ENCODE peak calls at places on chromosomes 3 and 15, in eight cellular contexts. S is chondrocyte, A is mucosa of descending colon, K is HFF-Myc, Y is AG09309, Z is activated B cell treated with CpG ODN at 0.5 μM for 24 hours, J is body of pancreas, Q is GM10248. N is an unnamed sample.

GRCh38 chr3:4976109-4976508 is 3.1 kb upstream of the BHLHE40 start:
- DNase-seq in S (no peak), A (peak), K (no peak), Y (no peak), Z (no peak), J (peak), Q (no peak), N (no peak)

GRCh38 chr15:49101536-49101935 is 53.9 kb downstream of the COPS2 start:
- DNase-seq in S (no peak), A (no peak), K (no peak), Y (no peak), Z (no peak), J (no peak), Q (no peak), N (no peak)

GRCh38 chr15:48202068-48202467 is 4.0 kb upstream of the SLC12A1 start:
- DNase-seq in S (no peak), A (no peak), K (no peak), Y (no peak), Z (no peak), J (no peak), Q (no peak), N (no peak)

GRCh38 chr3:25294406-25294805 is 133.7 kb upstream of the RARB start:
- DNase-seq in S (no peak), A (no peak), K (no peak), Y (no peak), Z (no peak), J (no peak), Q (no peak), N (no peak)

GRCh38 chr3:186511245-186511644 is 32.9 kb downstream of the CRYGS start:
- DNase-seq in S (no peak), A (no peak), K (no peak), Y (no peak), Z (no peak), J (no peak), Q (peak), N (no peak)

GRCh38 chr3:71328917-71329316 is 254.6 kb downstream of the FOXP1 start:
- DNase-seq in S (no peak), A (no peak), K (no peak), Y (no peak), Z (no peak), J (no peak), Q (no peak), N (no peak)

GRCh38 chr15:37682304-37682703 is 252.1 kb upstream of the TMCO5A start:
- DNase-seq in S (no peak), A (no peak), K (no peak), Y (no peak), Z (no peak), J (no peak), Q (no peak), N (no peak)

GRCh38 chr3:11238057-11238456 is 34.1 kb upstream of the ATG7 start:
- DNase-seq in S (no peak), A (no peak), K (peak), Y (peak), Z (no peak), J (no peak), Q (no peak), N (peak)

GRCh38 chr15:73691398-73691797 is 7.2 kb downstream of the CD276 start:
- DNase-seq in S (no peak), A (peak), K (no peak), Y (no peak), Z (no peak), J (peak), Q (no peak), N (no peak)

GRCh38 chr15:27867861-27868260 is 231.3 kb downstream of the OCA2 start:
- DNase-seq in S (no peak), A (no peak), K (no peak), Y (no peak), Z (no peak), J (no peak), Q (no peak), N (no peak)

GRCh38 chr3:189458536-189458935 is 172.7 kb upstream of the TP63 start:
- DNase-seq in S (no peak), A (no peak), K (no peak), Y (no peak), Z (no peak), J (peak), Q (no peak), N (no peak)

GRCh38 chr3:119598410-119599098 is 869 bp downstream of the PLA1A start:
- DNase-seq in S (no peak), A (no peak), K (no peak), Y (no peak), Z (no peak), J (no peak), Q (peak), N (no peak)

GRCh38 chr3:30719536-30719935 is 113.1 kb downstream of the TGFBR2 start:
- DNase-seq in S (no peak), A (no peak), K (no peak), Y (no peak), Z (no peak), J (no peak), Q (no peak), N (no peak)

DNA sequence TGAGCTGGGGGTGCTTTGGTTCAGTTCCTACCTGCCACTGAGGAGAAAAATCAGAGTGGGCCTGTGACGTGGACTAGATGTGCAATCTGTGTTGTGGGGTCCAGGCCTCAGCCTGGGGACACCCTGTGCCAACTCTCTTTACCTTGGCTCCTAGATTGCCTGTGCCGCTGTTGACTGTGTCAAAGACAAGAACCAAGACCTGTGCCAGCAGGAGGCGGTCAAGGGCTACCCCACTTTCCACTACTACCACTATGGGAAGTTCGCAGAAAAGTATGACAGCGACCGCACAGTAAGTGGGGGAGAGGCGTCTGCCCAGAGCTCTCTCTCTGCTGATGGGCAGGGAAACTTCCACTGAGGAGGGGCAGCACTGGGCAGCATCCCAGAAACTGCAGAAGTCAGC is 40.6 kb upstream of the SEC22A start:
- DNase-seq in S (no peak), A (no peak), K (no peak), Y (no peak), Z (no peak), J (no peak), Q (no peak), N (no peak)
- TF ChIP-seq CTCF in S (peak), A (no peak), K (peak), Y (no peak), Z (no peak), J (no peak), Q (no peak), N (no peak)

GRCh38 chr3:132180337-132180791 is 136.8 kb upstream of the ACP3 start:
- DNase-seq in S (no peak), A (peak), K (no peak), Y (peak), Z (no peak), J (no peak), Q (peak), N (peak)
- TF ChIP-seq CTCF in S (peak), A (no peak), K (peak), Y (peak), Z (no peak), J (peak), Q (peak), N (peak)

GRCh38 chr3:127822166-127822835 is at the start of gene MGLL:
- DNase-seq in S (no peak), A (peak), K (no peak), Y (no peak), Z (peak), J (peak), Q (no peak), N (no peak)
- TF ChIP-seq CTCF in S (peak), A (no peak), K (no peak), Y (no peak), Z (no peak), J (no peak), Q (no peak), N (no peak)

GRCh38 chr3:58135712-58136543 is 74.8 kb downstream of the DNASE1L3 start:
- DNase-seq in S (no peak), A (no peak), K (no peak), Y (no peak), Z (no peak), J (peak), Q (no peak), N (no peak)
- TF ChIP-seq CTCF in S (peak), A (no peak), K (no peak), Y (peak), Z (no peak), J (peak), Q (peak), N (no peak)

GRCh38 chr3:147417896-147418295 is 8.7 kb downstream of the ZIC1 start:
- DNase-seq in S (no peak), A (no peak), K (no peak), Y (no peak), Z (no peak), J (no peak), Q (no peak), N (no peak)

GRCh38 chr3:147414369-147415135 is 5.4 kb downstream of the ZIC1 start:
- DNase-seq in S (no peak), A (no peak), K (no peak), Y (no peak), Z (no peak), J (no peak), Q (no peak), N (no peak)

GRCh38 chr3:147413712-147414325 is 4.7 kb downstream of the ZIC1 start:
- DNase-seq in S (no peak), A (no peak), K (no peak), Y (no peak), Z (no peak), J (no peak), Q (no peak), N (no peak)

GRCh38 chr3:147415337-147415736 is 6.2 kb downstream of the ZIC1 start:
- DNase-seq in S (no peak), A (no peak), K (no peak), Y (no peak), Z (no peak), J (no peak), Q (no peak), N (no peak)

DNA sequence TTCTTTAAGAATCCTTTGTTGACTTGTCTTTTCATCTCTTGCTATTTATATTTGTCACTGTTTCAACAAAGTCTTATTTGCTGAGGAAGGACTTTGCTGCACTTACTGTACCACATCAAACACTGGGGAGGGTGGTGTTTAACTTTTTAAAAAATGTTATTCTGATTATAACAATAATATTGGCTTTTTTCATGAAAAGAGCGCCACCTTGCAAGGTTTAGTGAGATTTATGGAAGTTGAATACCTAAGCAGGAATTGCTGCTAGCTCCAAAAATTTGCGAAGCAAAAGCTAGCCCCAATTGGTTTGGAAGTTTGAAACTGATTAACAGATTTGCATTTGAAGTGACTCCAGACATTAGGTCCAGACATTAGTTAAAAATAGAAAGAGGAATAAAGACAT is 6.7 kb downstream of the ZIC1 start:
- DNase-seq in S (no peak), A (no peak), K (no peak), Y (no peak), Z (no peak), J (no peak), Q (no peak), N (no peak)
- TF ChIP-seq CTCF in S (peak), A (no peak), K (no peak), Y (peak), Z (no peak), J (no peak), Q (no peak), N (no peak)

DNA sequence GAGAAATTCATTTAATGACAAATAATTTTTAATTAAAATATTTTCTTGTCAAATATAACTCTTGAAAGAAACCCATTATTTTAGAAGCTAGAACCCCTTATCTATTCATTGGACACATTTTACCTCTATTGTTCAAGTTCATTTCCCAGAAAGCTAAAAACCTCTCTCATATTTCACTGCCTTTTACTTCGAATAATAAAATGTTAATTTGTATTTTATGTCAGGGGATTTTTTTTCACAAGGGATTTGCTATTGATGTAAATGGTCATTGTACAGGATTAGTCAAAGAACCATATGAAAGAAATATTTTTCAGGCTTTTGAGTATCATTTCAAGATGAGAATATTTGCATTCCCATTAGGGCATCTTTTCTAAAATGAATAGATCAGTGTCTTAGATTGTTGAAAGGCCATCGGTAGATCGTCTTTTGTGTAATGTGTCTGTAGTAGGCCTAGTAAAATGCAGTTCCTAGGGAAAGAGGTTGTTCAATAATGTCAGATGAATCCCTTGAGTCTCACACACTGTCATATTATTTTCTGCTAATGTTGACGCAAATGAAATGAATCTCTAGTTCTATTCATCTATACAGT is 114.5 kb downstream of the ROBO1 start:
- DNase-seq in S (no peak), A (no peak), K (no peak), Y (no peak), Z (no peak), J (no peak), Q (no peak), N (no peak)
- TF ChIP-seq CTCF in S (no peak), A (no peak), K (no peak), Y (no peak), Z (no peak), J (no peak), Q (no peak), N (no peak)

DNA sequence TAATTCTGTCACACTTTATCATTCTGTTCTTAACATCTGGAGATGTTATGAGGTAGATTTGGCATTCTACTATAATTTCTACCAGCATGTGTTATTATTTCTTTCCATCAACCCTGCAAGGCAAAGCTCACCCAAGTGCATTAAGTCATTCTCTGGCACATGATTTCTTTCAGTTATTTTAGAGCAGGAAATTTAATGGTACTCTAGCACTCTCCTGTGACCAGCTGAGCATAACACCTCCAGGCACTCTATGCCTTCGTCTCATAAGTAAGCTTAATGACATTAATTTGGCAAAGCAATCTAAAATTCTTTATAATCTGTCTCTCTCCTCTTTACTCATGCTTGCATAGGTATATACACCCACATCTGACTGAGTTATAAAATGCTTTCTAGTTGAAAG is 300.2 kb upstream of the GPR149 start:
- DNase-seq in S (no peak), A (no peak), K (no peak), Y (no peak), Z (no peak), J (no peak), Q (no peak), N (no peak)
- TF ChIP-seq CTCF in S (peak), A (no peak), K (no peak), Y (no peak), Z (no peak), J (no peak), Q (no peak), N (no peak)

DNA sequence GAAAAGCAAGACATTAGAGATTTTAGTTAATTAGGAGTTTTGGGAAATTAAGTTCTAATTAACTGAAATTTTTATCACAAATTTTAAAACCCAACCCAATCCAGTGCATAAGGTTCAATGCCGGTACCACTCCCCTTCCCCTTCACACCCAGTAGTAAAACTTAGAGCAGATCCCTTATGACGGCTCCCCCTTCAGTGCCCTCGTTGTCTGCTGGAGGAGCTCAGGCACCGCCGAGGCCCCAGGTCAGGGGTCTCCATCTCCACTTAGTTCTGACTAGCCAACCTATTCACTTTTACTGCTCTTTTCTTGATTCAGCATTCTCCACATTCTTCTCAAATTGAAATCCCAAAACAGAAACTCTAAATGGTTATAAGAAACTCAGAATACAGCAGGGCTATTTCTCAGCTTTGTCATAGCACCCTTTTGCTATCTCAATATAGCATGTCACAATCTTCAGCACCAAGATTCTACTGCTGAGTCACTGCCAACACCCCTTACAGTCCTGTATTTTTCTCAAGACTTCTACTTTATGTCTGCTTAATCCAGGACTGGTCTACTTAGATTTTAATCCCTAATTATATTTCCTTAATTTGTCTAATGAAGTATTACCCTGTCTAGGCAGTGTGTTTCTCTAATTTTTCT is 39.8 kb downstream of the TUBGCP4 start:
- DNase-seq in S (no peak), A (no peak), K (no peak), Y (peak), Z (no peak), J (no peak), Q (no peak), N (peak)
- TF ChIP-seq CTCF in S (no peak), A (no peak), K (no peak), Y (no peak), Z (no peak), J (no peak), Q (no peak), N (no peak)

GRCh38 chr3:79406175-79406574 is 361.6 kb downstream of the ROBO1 start:
- DNase-seq in S (no peak), A (no peak), K (no peak), Y (no peak), Z (no peak), J (no peak), Q (no peak), N (no peak)
- TF ChIP-seq CTCF in S (peak), A (no peak), K (peak), Y (peak), Z (no peak), J (no peak), Q (no peak), N (no peak)

GRCh38 chr3:32313169-32313568 is 74.7 kb downstream of the CMTM8 start:
- DNase-seq in S (no peak), A (no peak), K (no peak), Y (no peak), Z (no peak), J (no peak), Q (no peak), N (no peak)
- TF ChIP-seq CTCF in S (no peak), A (no peak), K (no peak), Y (no peak), Z (no peak), J (no peak), Q (no peak), N (no peak)

N was measured in AG04449.